ENCODE peak calls at places on chromosomes 13 and 19, in nine cellular contexts. L, D, I, O, R, T, M, Y and G are unnamed samples.

GRCh38 chr13:26469602-26470001 is 87.9 kb upstream of the WASF3 start:
- DNase-seq in L (no peak), D (no peak), I (no peak), O (no peak), R (no peak), T (no peak), M (no peak), Y (no peak), G (no peak)

GRCh38 chr13:44125943-44126469 is 246.3 kb downstream of the LACC1 start:
- DNase-seq in L (no peak), D (no peak), I (no peak), O (no peak), R (no peak), T (no peak), M (no peak), Y (no peak), G (no peak)

GRCh38 chr13:114194853-114195252 is 15.8 kb downstream of the CFAP97D2 start:
- DNase-seq in L (no peak), D (no peak), I (no peak), O (no peak), R (no peak), T (no peak), M (no peak), Y (no peak), G (no peak)

GRCh38 chr13:96091164-96091931 is 1.4 kb downstream of the HS6ST3 start:
- DNase-seq in L (peak), D (peak), I (peak), O (peak), R (peak), T (peak), M (no peak), Y (no peak), G (peak)

GRCh38 chr13:91355826-91356710 is 8.6 kb downstream of the MIR17HG start:
- DNase-seq in L (no peak), D (no peak), I (no peak), O (no peak), R (no peak), T (no peak), M (no peak), Y (no peak), G (no peak)

GRCh38 chr19:53131085-53131484 is 1.6 kb downstream of the ZNF415 start:
- DNase-seq in L (peak), D (no peak), I (no peak), O (no peak), R (no peak), T (no peak), M (no peak), Y (no peak), G (no peak)

GRCh38 chr13:50474094-50474654 is 369.3 kb downstream of the DLEU7 start:
- DNase-seq in L (no peak), D (no peak), I (no peak), O (no peak), R (no peak), T (no peak), M (no peak), Y (no peak), G (no peak)

GRCh38 chr13:25528266-25528665 is 156.5 kb downstream of the ATP8A2 start:
- DNase-seq in L (no peak), D (no peak), I (no peak), O (no peak), R (no peak), T (no peak), M (no peak), Y (no peak), G (no peak)

GRCh38 chr19:33316521-33317284 is 14.4 kb upstream of the CEBPA start:
- DNase-seq in L (no peak), D (no peak), I (no peak), O (no peak), R (no peak), T (no peak), M (no peak), Y (no peak), G (no peak)